ENCODE peak calls at places on chromosomes 2 and 18, in ten cellular contexts. I is NCI-H446; S is neuronal stem cell; M is stimulated activated CD8-positive, alpha-beta memory T cell treated with anti-CD3 and anti-CD28 coated beads, Interleukin-7, amount 100 ng/mL, for 4 hours; N is upper lobe of right lung; R is GM20000; U is activated T-cell treated with anti-CD3 and anti-CD28 coated beads, Interleukin-2, amount 50 U/mL, for 4 hours; J is NCI-H1092; F is activated T-helper 1 cell treated with Interleukin-2 at 50 U/mL for 16 hours; G is iris pigment epithelial cell. T is an unnamed sample.

GRCh38 chr18:41532344-41533086 is 422.5 kb upstream of the PIK3C3 start:
- DNase-seq in I (peak), S (no peak), M (no peak), N (no peak), R (no peak), U (no peak), J (no peak), F (no peak), G (peak), T (no peak)

GRCh38 chr2:26735096-26735495 is 29.0 kb upstream of the SLC35F6 start:
- DNase-seq in I (no peak), S (no peak), M (no peak), N (no peak), R (no peak), U (no peak), J (no peak), F (no peak), G (peak), T (no peak)

GRCh38 chr18:9494778-9495302 is 19.5 kb downstream of the RALBP1 start:
- DNase-seq in I (no peak), S (no peak), M (no peak), N (no peak), R (no peak), U (no peak), J (no peak), F (no peak), G (peak), T (no peak)

GRCh38 chr2:10932345-10933151 is 20.8 kb downstream of the KCNF1 start:
- DNase-seq in I (no peak), S (no peak), M (no peak), N (peak), R (no peak), U (no peak), J (no peak), F (no peak), G (no peak), T (no peak)

GRCh38 chr2:216539791-216540241 is 41.2 kb downstream of the RPL37A start:
- DNase-seq in I (no peak), S (no peak), M (no peak), N (peak), R (peak), U (no peak), J (peak), F (no peak), G (no peak), T (no peak)

GRCh38 chr2:111945444-111946293 is 47.3 kb downstream of the MERTK start:
- DNase-seq in I (no peak), S (no peak), M (no peak), N (no peak), R (no peak), U (no peak), J (no peak), F (no peak), G (no peak), T (no peak)

GRCh38 chr2:84389794-84390193 is 69.3 kb downstream of the SUCLG1 start:
- DNase-seq in I (no peak), S (no peak), M (no peak), N (no peak), R (no peak), U (no peak), J (no peak), F (no peak), G (no peak), T (no peak)

GRCh38 chr2:64487256-64488049 is 33.5 kb downstream of the LGALSL start:
- DNase-seq in I (no peak), S (no peak), M (no peak), N (no peak), R (no peak), U (no peak), J (no peak), F (no peak), G (no peak), T (no peak)

GRCh38 chr2:1605102-1605501 is 139.2 kb downstream of the PXDN start:
- DNase-seq in I (peak), S (no peak), M (no peak), N (peak), R (no peak), U (no peak), J (no peak), F (no peak), G (no peak), T (peak)

GRCh38 chr2:219641390-219642063 is 14.1 kb downstream of the SLC4A3 start:
- DNase-seq in I (no peak), S (no peak), M (no peak), N (no peak), R (peak), U (no peak), J (no peak), F (no peak), G (no peak), T (no peak)

GRCh38 chr2:240204431-240205276 is 64.2 kb upstream of the OTOS start:
- DNase-seq in I (no peak), S (no peak), M (no peak), N (peak), R (no peak), U (peak), J (no peak), F (no peak), G (no peak), T (no peak)

GRCh38 chr18:13455470-13455869 is 236.9 kb downstream of the LDLRAD4 start:
- DNase-seq in I (no peak), S (no peak), M (no peak), N (no peak), R (no peak), U (no peak), J (no peak), F (no peak), G (no peak), T (no peak)

GRCh38 chr18:61727241-61727640 is 165.6 kb downstream of the RNF152 start:
- DNase-seq in I (no peak), S (no peak), M (no peak), N (no peak), R (no peak), U (no peak), J (no peak), F (no peak), G (peak), T (no peak)

GRCh38 chr2:54818226-54818625 is 94.8 kb downstream of the EML6 start:
- DNase-seq in I (peak), S (no peak), M (no peak), N (no peak), R (no peak), U (no peak), J (no peak), F (no peak), G (no peak), T (no peak)

GRCh38 chr2:68426885-68427579 is 40.1 kb downstream of the FBXO48 start:
- DNase-seq in I (no peak), S (no peak), M (no peak), N (no peak), R (peak), U (no peak), J (no peak), F (no peak), G (peak), T (peak)

GRCh38 chr2:53500181-53500580 is 267.4 kb upstream of the CHAC2 start:
- DNase-seq in I (no peak), S (no peak), M (no peak), N (no peak), R (no peak), U (no peak), J (no peak), F (no peak), G (no peak), T (no peak)

GRCh38 chr2:131413148-131413747 is 49.3 kb upstream of the RAB6D start:
- DNase-seq in I (peak), S (peak), M (no peak), N (no peak), R (peak), U (no peak), J (no peak), F (no peak), G (peak), T (no peak)

GRCh38 chr2:72111061-72111460 is 36.6 kb downstream of the CYP26B1 start:
- DNase-seq in I (no peak), S (no peak), M (no peak), N (no peak), R (no peak), U (no peak), J (no peak), F (no peak), G (no peak), T (no peak)

GRCh38 chr18:56038258-56039030 is 450.5 kb upstream of the TCF4 start:
- DNase-seq in I (peak), S (no peak), M (no peak), N (no peak), R (no peak), U (no peak), J (no peak), F (no peak), G (no peak), T (no peak)

GRCh38 chr18:74485860-74486849 is 10.0 kb upstream of the CNDP2 start:
- DNase-seq in I (no peak), S (no peak), M (no peak), N (no peak), R (no peak), U (no peak), J (no peak), F (no peak), G (no peak), T (no peak)

GRCh38 chr2:11111811-11112425 is 43.3 kb upstream of the SLC66A3 start:
- DNase-seq in I (no peak), S (no peak), M (no peak), N (peak), R (no peak), U (no peak), J (no peak), F (no peak), G (no peak), T (no peak)

GRCh38 chr2:227376911-227377396 is 2.2 kb downstream of the TM4SF20 start:
- DNase-seq in I (no peak), S (no peak), M (no peak), N (no peak), R (no peak), U (no peak), J (no peak), F (no peak), G (peak), T (no peak)

GRCh38 chr2:190413421-190413820 is 5.3 kb downstream of the MFSD6 start:
- DNase-seq in I (no peak), S (no peak), M (no peak), N (no peak), R (no peak), U (no peak), J (no peak), F (no peak), G (no peak), T (no peak)

GRCh38 chr2:70443726-70444125 is 109.9 kb downstream of the TGFA start:
- DNase-seq in I (no peak), S (no peak), M (no peak), N (no peak), R (no peak), U (no peak), J (no peak), F (no peak), G (no peak), T (no peak)

T was measured in CD14-positive monocyte.